ENCODE peak calls at places on chromosomes 5 and 9, in six cellular contexts. One of them, this sample, is unnamed.

GRCh38 chr9:104200456-104200994 is 106.4 kb downstream of the SMC2 start:
- DNase-seq in PC-3: no peak
- DNase-seq in right atrium auricular region: no peak
- DNase-seq in kidney: peak; percentile 67
- DNase-seq in AG04450: no peak
- DNase-seq in esophagus squamous epithelium: no peak
- DNase-seq in this sample: no peak

GRCh38 chr5:102222772-102223171 is 73.3 kb downstream of the SLCO4C1 start:
- DNase-seq in PC-3: peak; percentile 25
- DNase-seq in right atrium auricular region: no peak
- DNase-seq in kidney: no peak
- DNase-seq in AG04450: no peak
- DNase-seq in esophagus squamous epithelium: no peak
- DNase-seq in this sample: no peak

GRCh38 chr9:134564431-134565170 is 77.0 kb upstream of the COL5A1 start:
- DNase-seq in PC-3: peak; percentile 20
- DNase-seq in right atrium auricular region: peak; percentile 38
- DNase-seq in kidney: peak; percentile 8
- DNase-seq in AG04450: peak; percentile 62
- DNase-seq in esophagus squamous epithelium: no peak
- DNase-seq in this sample: peak; percentile 80

GRCh38 chr5:25604682-25605081 is 959.9 kb upstream of the CDH10 start:
- DNase-seq in PC-3: no peak
- DNase-seq in right atrium auricular region: no peak
- DNase-seq in kidney: no peak
- DNase-seq in AG04450: no peak
- DNase-seq in esophagus squamous epithelium: no peak
- DNase-seq in this sample: no peak

GRCh38 chr9:99000480-99001395 is 57.0 kb downstream of the COL15A1 start:
- DNase-seq in PC-3: peak; percentile 68
- DNase-seq in right atrium auricular region: no peak
- DNase-seq in kidney: no peak
- DNase-seq in AG04450: no peak
- DNase-seq in esophagus squamous epithelium: no peak
- DNase-seq in this sample: peak; percentile 87

GRCh38 chr5:122180863-122181519 is 51.6 kb downstream of the ZNF474 start:
- DNase-seq in PC-3: peak; percentile 72
- DNase-seq in right atrium auricular region: no peak
- DNase-seq in kidney: no peak
- DNase-seq in AG04450: peak; percentile 52
- DNase-seq in esophagus squamous epithelium: no peak
- DNase-seq in this sample: peak; percentile 84

GRCh38 chr9:7841831-7842230 is 42.3 kb upstream of the DMAC1 start:
- DNase-seq in PC-3: no peak
- DNase-seq in right atrium auricular region: no peak
- DNase-seq in kidney: no peak
- DNase-seq in AG04450: no peak
- DNase-seq in esophagus squamous epithelium: no peak
- DNase-seq in this sample: peak; percentile 1

GRCh38 chr5:135432113-135432512 is 15.0 kb downstream of the DCANP1 start:
- DNase-seq in PC-3: no peak
- DNase-seq in right atrium auricular region: no peak
- DNase-seq in kidney: no peak
- DNase-seq in AG04450: no peak
- DNase-seq in esophagus squamous epithelium: no peak
- DNase-seq in this sample: no peak

GRCh38 chr5:137296213-137296702 is 202.9 kb downstream of the SPOCK1 start:
- DNase-seq in PC-3: peak; percentile 81
- DNase-seq in right atrium auricular region: no peak
- DNase-seq in kidney: no peak
- DNase-seq in AG04450: no peak
- DNase-seq in esophagus squamous epithelium: no peak
- DNase-seq in this sample: no peak

GRCh38 chr5:31918739-31919138 is 255.4 kb downstream of the GOLPH3 start:
- DNase-seq in PC-3: no peak
- DNase-seq in right atrium auricular region: no peak
- DNase-seq in kidney: no peak
- DNase-seq in AG04450: no peak
- DNase-seq in esophagus squamous epithelium: no peak
- DNase-seq in this sample: no peak

GRCh38 chr5:90473321-90474234 is 993 bp downstream of the MBLAC2 start:
- DNase-seq in PC-3: peak; percentile 47
- DNase-seq in right atrium auricular region: peak; percentile 61
- DNase-seq in kidney: peak; percentile 80
- DNase-seq in AG04450: no peak
- DNase-seq in esophagus squamous epithelium: no peak
- DNase-seq in this sample: peak; percentile 15

DNA sequence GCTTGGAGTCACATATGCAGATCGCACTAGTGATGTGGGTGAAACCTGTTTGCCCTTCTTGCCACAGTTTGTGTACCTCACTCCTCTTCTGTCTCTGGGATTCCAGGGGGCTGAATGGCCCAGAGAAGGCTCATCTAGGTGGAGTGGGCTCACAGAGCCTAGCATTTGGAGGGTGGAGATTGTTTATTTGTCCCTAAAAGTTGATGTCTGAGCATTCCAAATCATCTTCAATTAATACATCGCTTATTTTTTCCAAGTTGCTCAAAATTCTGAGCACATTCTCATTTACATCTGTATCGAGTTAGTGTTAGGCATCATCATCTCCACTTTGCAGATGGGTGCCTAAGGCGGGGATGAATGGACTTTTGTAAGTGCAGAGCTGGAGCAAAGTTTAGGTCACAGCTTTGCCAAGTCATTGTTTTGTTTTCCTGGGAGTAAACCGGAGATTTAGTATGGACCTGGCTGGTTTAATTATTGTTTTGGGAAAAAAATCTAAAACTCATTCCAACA is 2.0 kb downstream of the ABL1 start:
- DNase-seq in PC-3: no peak
- DNase-seq in right atrium auricular region: no peak
- DNase-seq in kidney: no peak
- DNase-seq in AG04450: no peak
- DNase-seq in esophagus squamous epithelium: no peak
- DNase-seq in this sample: peak; percentile 92
- H3K4me3 ChIP-seq in PC-3: peak overlapping the region; percentile 73
- H3K4me3 ChIP-seq in right atrium auricular region: peak overlapping the region; percentile 66
- H3K4me3 ChIP-seq in kidney: peak overlapping the region; percentile 47
- H3K4me3 ChIP-seq in AG04450: peak overlapping the region; percentile 78
- H3K4me3 ChIP-seq in esophagus squamous epithelium: peak overlapping the region; percentile 58
- H3K4me3 ChIP-seq in this sample: peak overlapping the region; percentile 84

DNA sequence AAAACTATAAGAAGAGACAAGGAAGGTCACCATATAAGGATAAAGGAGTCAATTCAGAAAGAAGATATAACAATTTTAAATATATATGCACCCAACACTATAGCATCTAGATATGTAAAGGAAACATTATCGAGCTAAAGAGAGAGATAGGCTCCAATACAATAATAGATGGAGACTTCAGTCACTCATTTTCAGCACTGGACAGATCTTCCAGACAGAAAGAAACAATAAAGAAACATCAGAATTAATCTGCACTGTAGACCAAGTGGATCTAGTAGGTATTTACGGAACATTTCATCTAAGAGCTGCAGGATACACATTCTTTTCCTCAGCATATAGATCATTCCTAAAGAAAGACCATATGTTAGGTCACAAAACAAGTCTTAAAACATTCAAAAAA is 463.5 kb downstream of the KCTD16 start:
- DNase-seq in PC-3: no peak
- DNase-seq in right atrium auricular region: no peak
- DNase-seq in kidney: no peak
- DNase-seq in AG04450: no peak
- DNase-seq in esophagus squamous epithelium: no peak
- DNase-seq in this sample: no peak
- TF ChIP-seq CTCF in PC-3: no peak
- TF ChIP-seq CTCF in right atrium auricular region: no peak
- TF ChIP-seq CTCF in kidney: no peak
- TF ChIP-seq CTCF in AG04450: no peak
- TF ChIP-seq CTCF in esophagus squamous epithelium: no peak
- TF ChIP-seq CTCF in this sample: no peak

GRCh38 chr5:1875481-1875842 is 7.3 kb downstream of the IRX4 start:
- DNase-seq in PC-3: no peak
- DNase-seq in right atrium auricular region: no peak
- DNase-seq in kidney: no peak
- DNase-seq in AG04450: no peak
- DNase-seq in esophagus squamous epithelium: no peak
- DNase-seq in this sample: no peak
- H3K4me3 ChIP-seq in PC-3: no peak overlapping the region
- H3K4me3 ChIP-seq in right atrium auricular region: no peak overlapping the region
- H3K4me3 ChIP-seq in kidney: no peak overlapping the region
- H3K4me3 ChIP-seq in AG04450: no peak overlapping the region
- H3K4me3 ChIP-seq in esophagus squamous epithelium: no peak overlapping the region
- H3K4me3 ChIP-seq in this sample: no peak overlapping the region

DNA sequence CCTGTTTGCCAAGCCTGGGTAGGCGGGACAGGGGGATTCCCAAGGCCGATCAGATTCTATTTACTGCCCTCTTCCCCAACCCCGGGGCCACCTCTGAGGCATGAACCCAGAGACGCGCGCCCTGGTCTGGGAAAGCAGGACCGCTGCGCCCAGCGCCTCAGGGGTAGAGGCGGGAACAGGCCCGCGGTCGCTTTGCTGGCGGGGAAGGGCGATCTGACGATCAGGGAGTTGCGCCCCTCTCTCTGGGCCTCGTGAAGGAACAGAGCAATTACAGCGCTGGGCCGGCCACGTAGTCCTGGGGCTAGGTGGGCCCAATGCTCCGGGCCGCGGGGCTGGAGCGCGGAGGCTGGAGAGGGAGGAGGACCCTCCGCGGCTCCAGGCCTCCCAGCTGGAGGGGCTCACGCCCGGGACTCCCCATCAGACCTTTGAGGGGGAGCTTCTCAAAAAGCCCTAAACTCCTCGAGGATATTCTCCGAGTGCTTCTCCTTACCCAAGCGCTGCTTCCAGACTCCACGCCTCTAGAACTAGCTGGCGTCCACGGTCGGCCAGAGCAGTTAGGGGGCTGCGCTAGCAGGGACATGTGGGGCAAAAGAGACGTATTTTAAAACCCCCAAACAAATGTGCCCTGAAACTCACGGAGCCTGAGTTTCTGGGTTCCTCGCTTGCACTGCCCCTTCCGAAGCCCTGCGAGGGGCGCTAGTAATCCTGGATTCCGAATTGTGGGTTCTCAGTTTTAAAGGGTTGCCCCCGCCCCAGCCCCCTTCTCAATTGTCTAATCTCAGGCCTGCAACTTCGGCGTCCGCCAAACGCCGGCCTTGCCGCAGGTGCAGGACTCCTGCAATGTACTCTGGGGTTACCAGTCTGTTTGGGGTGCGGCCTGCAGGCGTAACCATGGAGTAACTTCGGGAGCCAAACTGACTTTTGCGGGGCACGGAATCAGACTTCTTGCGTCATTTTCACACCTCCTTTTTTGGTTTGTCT is 57.6 kb downstream of the TMEM174 start:
- DNase-seq in PC-3: no peak
- DNase-seq in right atrium auricular region: no peak
- DNase-seq in kidney: peak; percentile 70
- DNase-seq in AG04450: no peak
- DNase-seq in esophagus squamous epithelium: no peak
- DNase-seq in this sample: no peak
- TF ChIP-seq CTCF in PC-3: no peak
- TF ChIP-seq CTCF in right atrium auricular region: no peak
- TF ChIP-seq CTCF in kidney: no peak
- TF ChIP-seq CTCF in AG04450: no peak
- TF ChIP-seq CTCF in esophagus squamous epithelium: no peak
- TF ChIP-seq CTCF in this sample: no peak

GRCh38 chr5:145158654-145159199 is 676.4 kb downstream of the PRELID2 start:
- DNase-seq in PC-3: no peak
- DNase-seq in right atrium auricular region: no peak
- DNase-seq in kidney: no peak
- DNase-seq in AG04450: no peak
- DNase-seq in esophagus squamous epithelium: no peak
- DNase-seq in this sample: peak; percentile 16
- H3K4me3 ChIP-seq in PC-3: no peak overlapping the region
- H3K4me3 ChIP-seq in right atrium auricular region: no peak overlapping the region
- H3K4me3 ChIP-seq in kidney: no peak overlapping the region
- H3K4me3 ChIP-seq in AG04450: no peak overlapping the region
- H3K4me3 ChIP-seq in esophagus squamous epithelium: no peak overlapping the region
- H3K4me3 ChIP-seq in this sample: no peak overlapping the region

GRCh38 chr5:100505984-100506670 is 29.0 kb upstream of the FAM174A start:
- DNase-seq in PC-3: peak; percentile 95
- DNase-seq in right atrium auricular region: no peak
- DNase-seq in kidney: no peak
- DNase-seq in AG04450: peak; percentile 46
- DNase-seq in esophagus squamous epithelium: no peak
- DNase-seq in this sample: peak; percentile 91
- TF ChIP-seq CTCF in PC-3: no peak
- TF ChIP-seq CTCF in right atrium auricular region: no peak
- TF ChIP-seq CTCF in kidney: no peak
- TF ChIP-seq CTCF in AG04450: peak; percentile 11
- TF ChIP-seq CTCF in esophagus squamous epithelium: no peak
- TF ChIP-seq CTCF in this sample: no peak

GRCh38 chr5:179817071-179817840 is 3.4 kb upstream of the SQSTM1 start:
- DNase-seq in PC-3: no peak
- DNase-seq in right atrium auricular region: no peak
- DNase-seq in kidney: peak; percentile 86
- DNase-seq in AG04450: no peak
- DNase-seq in esophagus squamous epithelium: no peak
- DNase-seq in this sample: no peak
- H3K4me3 ChIP-seq in PC-3: no peak overlapping the region
- H3K4me3 ChIP-seq in right atrium auricular region: peak overlapping the region; percentile 40
- H3K4me3 ChIP-seq in kidney: no peak overlapping the region
- H3K4me3 ChIP-seq in AG04450: peak overlapping the region; percentile 25
- H3K4me3 ChIP-seq in esophagus squamous epithelium: peak overlapping the region; percentile 37
- H3K4me3 ChIP-seq in this sample: peak overlapping the region; percentile 25

This sample was measured in fibroblast of the aortic adventitia.